ENCODE peak calls at places on chromosome X, in nine cellular contexts. Y is CD8-positive, alpha-beta T cell; U is aorta; B is brain microvascular endothelial cell; A is CD8-positive, alpha-beta memory T cell; N is CD4-positive, alpha-beta memory T cell; W is sigmoid colon; X is OCI-LY7; E is cardiac muscle cell. K is an unnamed sample.
A peak's percentile ranks its signal among the peaks of the same experiment; 100 is the strongest.

GRCh38 chrX:51795136-51795535 is 51.9 kb downstream of the GSPT2 start:
- DNase-seq in E (no peak), X (no peak), U (no peak), B (no peak), A (no peak), W (no peak), Y (no peak), N (no peak), K (no peak)

GRCh38 chrX:118164138-118164537 is 47.5 kb upstream of the KLHL13 start:
- DNase-seq in E (no peak), X (no peak), W (no peak), B (no peak), A (no peak), U (no peak), N (no peak), Y (no peak), K (no peak)

GRCh38 chrX:74343970-74344622 is 40.1 kb downstream of the ZCCHC13 start:
- DNase-seq in W (no peak), Y (peak; percentile 4), U (peak; percentile 51), X (peak; percentile 64), A (peak; percentile 42), E (peak; percentile 95), N (peak; percentile 43), B (peak; percentile 96), K (no peak)

GRCh38 chrX:119999087-119999634 is 55.6 kb upstream of the NKAP start:
- DNase-seq in A (no peak), E (no peak), X (no peak), B (no peak), W (no peak), Y (no peak), N (no peak), U (no peak), K (no peak)

GRCh38 chrX:134990475-134991473 is at the start of gene SMIM10:
- DNase-seq in E (peak; percentile 88), B (peak; percentile 66), X (peak; percentile 24), U (peak; percentile 86), Y (no peak), W (peak; percentile 87), N (peak; percentile 6), A (peak; percentile 7), K (peak; percentile 71)

GRCh38 chrX:121858867-121859647 is 811.6 kb downstream of the GLUD2 start:
- DNase-seq in N (no peak), B (no peak), A (no peak), X (no peak), E (no peak), W (no peak), Y (no peak), U (no peak), K (no peak)

GRCh38 chrX:3262906-3263305 is 83.5 kb downstream of the MXRA5 start:
- DNase-seq in Y (no peak), B (peak; percentile 91), N (no peak), W (no peak), A (no peak), E (peak; percentile 81), U (no peak), X (no peak), K (no peak)

GRCh38 chrX:45134303-45134702 is 66.4 kb downstream of the DIPK2B start:
- DNase-seq in X (no peak), E (peak; percentile 75), U (no peak), W (no peak), N (no peak), Y (no peak), A (no peak), B (no peak), K (no peak)

GRCh38 chrX:96835660-96836289 is 47.9 kb upstream of the RPA4 start:
- DNase-seq in E (no peak), Y (no peak), B (no peak), X (peak; percentile 84), A (no peak), N (no peak), U (no peak), W (no peak), K (no peak)

GRCh38 chrX:116499780-116500179 is 37.0 kb upstream of the CT83 start:
- DNase-seq in N (no peak), A (no peak), E (peak; percentile 61), B (peak; percentile 2), W (no peak), U (no peak), X (no peak), Y (no peak), K (no peak)

DNA sequence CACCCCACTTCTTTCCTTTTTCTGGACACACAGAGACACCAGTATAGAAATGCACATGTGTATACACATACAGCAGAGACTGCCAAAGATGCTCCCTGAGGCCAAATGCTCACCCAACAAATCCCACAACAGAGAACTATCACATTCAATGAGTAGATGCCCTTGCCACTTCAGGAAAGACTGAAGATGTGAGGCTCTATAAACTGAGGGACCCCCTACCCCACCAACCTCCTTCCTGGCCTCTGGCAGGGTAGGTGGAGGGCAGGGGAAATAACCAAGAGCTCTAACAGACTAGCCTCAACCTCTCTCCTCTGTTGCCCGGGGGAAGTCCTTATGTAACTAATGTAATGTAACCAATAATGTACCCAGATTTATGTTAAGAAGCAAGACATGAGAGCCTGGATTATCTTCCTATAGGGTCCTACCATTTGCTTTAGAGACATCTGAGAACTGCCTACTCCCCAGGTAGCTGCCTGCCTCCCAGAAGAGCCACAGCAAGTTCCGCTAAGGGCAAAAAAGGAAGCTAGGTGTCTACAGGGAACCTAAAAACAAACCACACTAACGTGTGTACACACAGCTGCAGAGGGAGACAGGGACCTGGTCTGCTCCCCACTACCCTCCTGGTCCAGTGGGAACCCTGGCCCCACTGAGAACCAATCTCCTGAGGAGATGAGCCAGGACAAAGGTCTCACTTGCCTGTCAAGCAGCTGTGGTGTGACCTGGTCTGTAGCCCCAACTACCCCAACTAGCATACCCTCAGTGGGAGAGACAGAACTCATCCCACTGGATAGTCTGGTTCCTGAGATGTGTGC is 17.8 kb downstream of the OTUD5 start:
- DNase-seq in B (no peak), E (no peak), W (no peak), X (peak; percentile 74), U (peak; percentile 9), N (peak; percentile 51), Y (no peak), A (peak; percentile 64), K (no peak)
- H3K36me3 ChIP-seq in B (peaks cover 2% of the 10 kb centered on the region), E (no peaks in the 10 kb centered on the region), W (peaks cover under 1% of the 10 kb centered on the region), X (peaks cover 58% of the 10 kb centered on the region), U (no peaks in the 10 kb centered on the region), N (no peaks in the 10 kb centered on the region), Y (no peaks in the 10 kb centered on the region), A (no peaks in the 10 kb centered on the region), K (peaks cover 19% of the 10 kb centered on the region)

DNA sequence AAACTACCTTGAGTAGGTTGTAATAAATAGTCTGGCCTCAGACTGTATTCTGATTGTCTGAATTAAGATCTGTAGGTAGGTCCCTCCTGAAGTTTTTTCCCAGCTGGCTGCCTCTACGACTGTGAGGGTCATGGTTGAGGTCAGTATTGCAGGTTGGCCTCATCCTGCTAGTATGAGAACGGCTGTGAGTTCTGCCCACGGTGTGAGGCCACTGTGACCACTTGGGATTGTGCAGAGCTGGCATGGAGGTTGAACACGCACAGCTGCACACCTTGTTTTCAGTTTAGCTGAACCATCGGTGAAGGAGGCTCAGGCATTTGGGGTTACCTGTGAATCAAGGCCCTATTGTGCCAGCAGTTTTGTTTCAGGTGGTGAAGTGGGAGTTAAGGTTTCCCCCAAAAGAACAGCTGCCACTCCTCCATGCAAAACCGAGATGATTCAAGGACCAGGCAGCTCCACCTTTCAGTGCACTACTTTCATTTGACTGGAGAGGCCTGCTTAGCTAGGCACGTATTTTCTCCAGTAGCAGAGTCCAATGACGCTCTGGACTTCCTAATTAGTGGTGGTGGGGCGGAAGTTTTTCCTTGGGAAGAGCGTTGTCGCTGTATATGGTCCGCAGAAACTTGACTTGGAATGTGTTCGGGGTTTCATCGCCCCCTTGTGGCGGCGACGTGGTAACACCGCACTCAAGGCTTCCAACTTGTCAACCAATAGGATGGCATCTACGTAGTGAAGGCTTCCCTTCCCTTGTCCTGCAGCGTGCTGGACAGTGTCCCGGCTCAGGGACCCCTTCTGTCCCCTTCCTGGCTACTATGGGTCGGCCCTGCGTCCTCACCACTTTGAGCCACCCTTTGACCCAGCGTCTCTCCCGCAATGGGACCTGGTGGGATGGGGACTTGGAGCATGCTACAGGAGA is 13.8 kb downstream of the CMC4 start:
- DNase-seq in A (peak; percentile 54), U (peak; percentile 68), Y (peak; percentile 27), N (peak; percentile 44), W (peak; percentile 81), E (peak; percentile 85), X (peak; percentile 45), B (peak; percentile 45), K (peak; percentile 66)
- H3K27ac ChIP-seq in A (no peak overlapping the region), U (peak overlapping the region; percentile 1), Y (no peak overlapping the region), N (peak overlapping the region; percentile 2), W (peak overlapping the region; percentile 55), E (peak overlapping the region; percentile 80), X (no peak overlapping the region), B (no peak overlapping the region), K (peak overlapping the region; percentile 24)

DNA sequence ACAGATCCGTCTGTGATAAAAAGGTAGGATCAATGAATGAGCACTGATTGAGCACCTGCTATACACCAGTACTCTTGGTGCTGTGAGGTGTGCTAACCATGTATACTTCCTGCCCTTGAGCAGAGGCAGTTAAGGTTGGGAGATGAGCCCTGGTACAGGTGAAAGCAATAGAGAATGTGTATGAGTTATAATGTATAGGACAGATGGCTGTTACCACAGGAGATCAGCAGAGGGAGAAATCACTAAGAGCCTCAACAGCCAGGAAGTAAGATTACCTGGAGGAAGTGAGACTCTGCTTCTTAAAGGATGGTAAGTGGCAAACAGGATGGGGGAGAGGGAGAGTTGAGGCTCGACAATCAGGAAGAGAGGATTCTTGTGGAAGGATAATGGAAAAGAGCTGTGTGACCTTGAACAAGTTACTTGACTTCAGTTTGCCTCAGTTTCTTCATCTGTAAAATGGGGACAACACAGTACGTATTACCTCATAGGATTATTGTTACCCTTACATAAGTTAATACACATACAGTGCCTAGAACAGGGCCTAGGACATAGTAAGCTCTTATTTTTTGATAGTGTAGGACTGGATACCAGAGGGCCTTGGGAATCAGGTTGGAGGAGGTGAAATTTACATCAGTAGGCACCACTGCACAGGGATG is 9.1 kb downstream of the CXCR3 start:
- DNase-seq in U (no peak), E (no peak), A (no peak), N (peak; percentile 45), X (peak; percentile 59), Y (no peak), W (no peak), B (no peak), K (no peak)
- H3K36me3 ChIP-seq in U (peaks cover 7% of the 10 kb centered on the region), E (peaks cover 4% of the 10 kb centered on the region), A (peaks cover 8% of the 10 kb centered on the region), N (peaks cover 23% of the 10 kb centered on the region), X (peaks cover 78% of the 10 kb centered on the region), Y (peaks cover 35% of the 10 kb centered on the region), W (peaks cover 5% of the 10 kb centered on the region), B (peaks cover 16% of the 10 kb centered on the region), K (peaks cover 73% of the 10 kb centered on the region)

GRCh38 chrX:37817579-37817978 is 29.8 kb downstream of the DYNLT3 start:
- DNase-seq in N (no peak), Y (no peak), A (no peak), E (no peak), W (no peak), X (peak; percentile 72), B (no peak), U (no peak), K (no peak)

GRCh38 chrX:37817176-37817575 is 30.2 kb downstream of the DYNLT3 start:
- DNase-seq in E (no peak), N (no peak), X (peak; percentile 36), U (no peak), A (no peak), W (no peak), B (no peak), Y (no peak), K (no peak)

GRCh38 chrX:37813570-37813969 is 33.7 kb downstream of the CYBB start:
- DNase-seq in N (no peak), B (no peak), A (no peak), E (no peak), X (no peak), Y (no peak), U (no peak), W (no peak), K (no peak)

GRCh38 chrX:37816766-37817165 is 30.6 kb downstream of the DYNLT3 start:
- DNase-seq in A (no peak), W (no peak), N (no peak), Y (no peak), U (no peak), E (no peak), X (no peak), B (no peak), K (no peak)

GRCh38 chrX:37815366-37815765 is 32.0 kb downstream of the DYNLT3 start:
- DNase-seq in X (peak; percentile 14), A (no peak), U (no peak), E (no peak), Y (no peak), W (no peak), N (no peak), B (no peak), K (no peak)
- H3K27ac ChIP-seq in X (peak overlapping the region; percentile 100), A (no peak overlapping the region), U (no peak overlapping the region), E (no peak overlapping the region), Y (no peak overlapping the region), W (no peak overlapping the region), N (no peak overlapping the region), B (no peak overlapping the region), K (no peak overlapping the region)

K was measured in lower lobe of right lung.